ENCODE peak calls at places on chromosome 2, in nine cellular contexts. One of them, this sample, is unnamed. For H3K4me1, the result is how much of the 10 kb centered on the place peaks cover.

GRCh38 chr2:3587432-3587831 is 7.5 kb upstream of the COLEC11 start:
- DNase-seq in Peyer's patch: no peak
- DNase-seq in A549: peak
- DNase-seq in stomach: no peak
- DNase-seq in gastrocnemius medialis: no peak
- DNase-seq in K562: no peak
- DNase-seq in HepG2: peak
- DNase-seq in HCT116: no peak
- DNase-seq in breast epithelium: no peak
- DNase-seq in this sample: no peak

GRCh38 chr2:20198001-20198400 is 26.9 kb downstream of the SDC1 start:
- DNase-seq in A549: no peak
- DNase-seq in stomach: peak
- DNase-seq in K562: no peak
- DNase-seq in gastrocnemius medialis: no peak
- DNase-seq in Peyer's patch: peak
- DNase-seq in HepG2: no peak
- DNase-seq in HCT116: no peak
- DNase-seq in breast epithelium: no peak
- DNase-seq in this sample: no peak

GRCh38 chr2:103172821-103173220 is 411.0 kb downstream of the TMEM182 start:
- DNase-seq in HCT116: no peak
- DNase-seq in A549: no peak
- DNase-seq in Peyer's patch: no peak
- DNase-seq in HepG2: no peak
- DNase-seq in K562: no peak
- DNase-seq in stomach: no peak
- DNase-seq in breast epithelium: no peak
- DNase-seq in gastrocnemius medialis: no peak
- DNase-seq in this sample: no peak

GRCh38 chr2:213107728-213108127 is 43.7 kb downstream of the IKZF2 start:
- DNase-seq in HepG2: no peak
- DNase-seq in Peyer's patch: no peak
- DNase-seq in stomach: no peak
- DNase-seq in HCT116: no peak
- DNase-seq in breast epithelium: no peak
- DNase-seq in K562: no peak
- DNase-seq in gastrocnemius medialis: no peak
- DNase-seq in A549: no peak
- DNase-seq in this sample: no peak

GRCh38 chr2:239160226-239161143 is 240.3 kb downstream of the HDAC4 start:
- DNase-seq in K562: no peak
- DNase-seq in A549: no peak
- DNase-seq in breast epithelium: no peak
- DNase-seq in HCT116: no peak
- DNase-seq in stomach: peak
- DNase-seq in HepG2: no peak
- DNase-seq in Peyer's patch: peak
- DNase-seq in gastrocnemius medialis: no peak
- DNase-seq in this sample: peak

GRCh38 chr2:223723954-223724411 is 113.4 kb downstream of the AP1S3 start:
- DNase-seq in gastrocnemius medialis: no peak
- DNase-seq in stomach: no peak
- DNase-seq in K562: peak
- DNase-seq in A549: peak
- DNase-seq in HepG2: no peak
- DNase-seq in breast epithelium: no peak
- DNase-seq in HCT116: no peak
- DNase-seq in Peyer's patch: no peak
- DNase-seq in this sample: peak

GRCh38 chr2:221562226-221562625 is 9.9 kb downstream of the EPHA4 start:
- DNase-seq in stomach: no peak
- DNase-seq in HCT116: no peak
- DNase-seq in HepG2: no peak
- DNase-seq in K562: no peak
- DNase-seq in gastrocnemius medialis: no peak
- DNase-seq in Peyer's patch: no peak
- DNase-seq in A549: no peak
- DNase-seq in breast epithelium: no peak
- DNase-seq in this sample: no peak

GRCh38 chr2:77268626-77269025 is 253.6 kb downstream of the LRRTM4 start:
- DNase-seq in gastrocnemius medialis: no peak
- DNase-seq in HepG2: no peak
- DNase-seq in HCT116: no peak
- DNase-seq in stomach: no peak
- DNase-seq in A549: no peak
- DNase-seq in K562: no peak
- DNase-seq in Peyer's patch: no peak
- DNase-seq in breast epithelium: no peak
- DNase-seq in this sample: no peak

GRCh38 chr2:235468978-235469694 is 24.7 kb upstream of the AGAP1 start:
- DNase-seq in stomach: peak
- DNase-seq in HCT116: peak
- DNase-seq in HepG2: no peak
- DNase-seq in breast epithelium: peak
- DNase-seq in Peyer's patch: no peak
- DNase-seq in gastrocnemius medialis: peak
- DNase-seq in A549: peak
- DNase-seq in K562: no peak
- DNase-seq in this sample: no peak

GRCh38 chr2:105886029-105886454 is 141.3 kb downstream of the NCK2 start:
- DNase-seq in HCT116: no peak
- DNase-seq in breast epithelium: no peak
- DNase-seq in stomach: no peak
- DNase-seq in A549: no peak
- DNase-seq in Peyer's patch: no peak
- DNase-seq in gastrocnemius medialis: no peak
- DNase-seq in K562: no peak
- DNase-seq in HepG2: no peak
- DNase-seq in this sample: no peak

GRCh38 chr2:212994976-212995375 is 156.4 kb downstream of the IKZF2 start:
- DNase-seq in K562: no peak
- DNase-seq in Peyer's patch: no peak
- DNase-seq in stomach: no peak
- DNase-seq in HepG2: no peak
- DNase-seq in HCT116: no peak
- DNase-seq in gastrocnemius medialis: no peak
- DNase-seq in A549: no peak
- DNase-seq in breast epithelium: no peak
- DNase-seq in this sample: no peak

GRCh38 chr2:146481629-146482028 is 1363.2 kb upstream of the ACVR2A start:
- DNase-seq in gastrocnemius medialis: no peak
- DNase-seq in A549: no peak
- DNase-seq in Peyer's patch: no peak
- DNase-seq in K562: no peak
- DNase-seq in HepG2: no peak
- DNase-seq in HCT116: no peak
- DNase-seq in stomach: no peak
- DNase-seq in breast epithelium: no peak
- DNase-seq in this sample: no peak

GRCh38 chr2:8457092-8457481 is 224.8 kb upstream of the ID2 start:
- DNase-seq in K562: peak
- DNase-seq in breast epithelium: no peak
- DNase-seq in gastrocnemius medialis: no peak
- DNase-seq in Peyer's patch: peak
- DNase-seq in stomach: peak
- DNase-seq in HCT116: no peak
- DNase-seq in HepG2: no peak
- DNase-seq in A549: no peak
- DNase-seq in this sample: no peak

GRCh38 chr2:16258350-16258749 is 318.0 kb downstream of the MYCN start:
- DNase-seq in stomach: no peak
- DNase-seq in Peyer's patch: no peak
- DNase-seq in HCT116: no peak
- DNase-seq in HepG2: no peak
- DNase-seq in breast epithelium: no peak
- DNase-seq in K562: no peak
- DNase-seq in A549: no peak
- DNase-seq in gastrocnemius medialis: no peak
- DNase-seq in this sample: no peak

GRCh38 chr2:236636714-236637485 is 67.3 kb downstream of the ACKR3 start:
- DNase-seq in HCT116: no peak
- DNase-seq in HepG2: no peak
- DNase-seq in A549: no peak
- DNase-seq in gastrocnemius medialis: no peak
- DNase-seq in stomach: no peak
- DNase-seq in Peyer's patch: peak
- DNase-seq in K562: no peak
- DNase-seq in breast epithelium: peak
- DNase-seq in this sample: peak

GRCh38 chr2:12803616-12804015 is 86.9 kb downstream of the TRIB2 start:
- DNase-seq in HCT116: no peak
- DNase-seq in K562: no peak
- DNase-seq in stomach: no peak
- DNase-seq in Peyer's patch: no peak
- DNase-seq in gastrocnemius medialis: no peak
- DNase-seq in HepG2: no peak
- DNase-seq in breast epithelium: no peak
- DNase-seq in A549: no peak
- DNase-seq in this sample: no peak

GRCh38 chr2:136486115-136486514 is 279.2 kb upstream of the THSD7B start:
- DNase-seq in stomach: no peak
- DNase-seq in HCT116: no peak
- DNase-seq in Peyer's patch: no peak
- DNase-seq in A549: no peak
- DNase-seq in gastrocnemius medialis: no peak
- DNase-seq in K562: no peak
- DNase-seq in breast epithelium: no peak
- DNase-seq in HepG2: no peak
- DNase-seq in this sample: no peak

GRCh38 chr2:48566582-48566981 is 36.6 kb downstream of the STON1 start:
- DNase-seq in breast epithelium: no peak
- DNase-seq in A549: peak
- DNase-seq in K562: no peak
- DNase-seq in Peyer's patch: no peak
- DNase-seq in stomach: no peak
- DNase-seq in HepG2: peak
- DNase-seq in gastrocnemius medialis: no peak
- DNase-seq in HCT116: no peak
- DNase-seq in this sample: no peak

DNA sequence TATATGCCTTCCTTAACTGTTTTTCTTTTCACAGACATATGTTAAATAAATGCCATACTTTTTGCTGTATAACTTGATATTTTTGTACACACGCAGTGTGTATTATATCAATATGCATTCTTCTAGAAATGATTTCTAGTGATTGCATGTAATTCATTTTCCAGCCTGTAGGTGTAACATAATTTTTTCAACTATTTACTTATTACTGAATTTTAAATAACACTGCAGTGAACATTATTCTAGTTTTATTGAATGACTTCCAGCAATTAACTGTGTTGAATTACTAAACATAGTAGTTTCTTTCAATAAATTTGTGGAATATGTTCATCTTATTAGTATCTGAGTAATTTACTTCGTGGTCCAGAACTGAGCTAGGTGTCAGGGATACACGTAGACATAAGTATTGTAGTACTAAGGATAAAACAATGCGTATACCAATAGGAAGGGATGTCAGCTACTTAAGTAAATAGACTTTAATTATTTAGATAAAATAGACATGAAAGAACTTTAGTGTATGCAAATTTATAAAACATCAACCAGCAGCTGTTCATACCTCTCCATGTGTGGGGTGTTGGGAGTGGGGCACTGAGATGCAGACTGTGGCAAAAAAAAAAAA is 28.0 kb downstream of the TANC1 start:
- DNase-seq in Peyer's patch: no peak
- DNase-seq in breast epithelium: no peak
- DNase-seq in gastrocnemius medialis: no peak
- DNase-seq in HCT116: no peak
- DNase-seq in HepG2: no peak
- DNase-seq in stomach: no peak
- DNase-seq in A549: no peak
- DNase-seq in K562: no peak
- DNase-seq in this sample: no peak
- TF ChIP-seq CTCF in Peyer's patch: no peak
- TF ChIP-seq CTCF in breast epithelium: peak
- TF ChIP-seq CTCF in gastrocnemius medialis: no peak
- TF ChIP-seq CTCF in HCT116: no peak
- TF ChIP-seq CTCF in HepG2: no peak
- TF ChIP-seq CTCF in stomach: no peak
- TF ChIP-seq CTCF in A549: no peak
- TF ChIP-seq CTCF in K562: no peak
- TF ChIP-seq CTCF in this sample: peak

GRCh38 chr2:26184555-26185303 is 11.8 kb downstream of the GAREM2 start:
- DNase-seq in gastrocnemius medialis: no peak
- DNase-seq in A549: peak
- DNase-seq in K562: peak
- DNase-seq in HepG2: no peak
- DNase-seq in Peyer's patch: peak
- DNase-seq in HCT116: peak
- DNase-seq in breast epithelium: no peak
- DNase-seq in stomach: peak
- DNase-seq in this sample: peak
- TF ChIP-seq POLR2A in gastrocnemius medialis: no peak
- TF ChIP-seq POLR2A in A549: peak
- TF ChIP-seq POLR2A in K562: no peak
- TF ChIP-seq POLR2A in HepG2: no peak
- TF ChIP-seq POLR2A in Peyer's patch: no peak
- TF ChIP-seq POLR2A in HCT116: no peak
- TF ChIP-seq POLR2A in breast epithelium: no peak
- TF ChIP-seq POLR2A in stomach: no peak
- TF ChIP-seq POLR2A in this sample: no peak

GRCh38 chr2:144998435-144998834 is 478.5 kb upstream of the ZEB2 start:
- DNase-seq in gastrocnemius medialis: no peak
- DNase-seq in K562: no peak
- DNase-seq in A549: no peak
- DNase-seq in HepG2: no peak
- DNase-seq in breast epithelium: no peak
- DNase-seq in HCT116: no peak
- DNase-seq in stomach: no peak
- DNase-seq in Peyer's patch: no peak
- DNase-seq in this sample: no peak
- H3K4me1 ChIP-seq in gastrocnemius medialis: under half
- H3K4me1 ChIP-seq in K562: under half
- H3K4me1 ChIP-seq in A549: under half
- H3K4me1 ChIP-seq in HepG2: under half
- H3K4me1 ChIP-seq in breast epithelium: under half
- H3K4me1 ChIP-seq in HCT116: under half
- H3K4me1 ChIP-seq in stomach: under half
- H3K4me1 ChIP-seq in Peyer's patch: under half
- H3K4me1 ChIP-seq in this sample: under half

DNA sequence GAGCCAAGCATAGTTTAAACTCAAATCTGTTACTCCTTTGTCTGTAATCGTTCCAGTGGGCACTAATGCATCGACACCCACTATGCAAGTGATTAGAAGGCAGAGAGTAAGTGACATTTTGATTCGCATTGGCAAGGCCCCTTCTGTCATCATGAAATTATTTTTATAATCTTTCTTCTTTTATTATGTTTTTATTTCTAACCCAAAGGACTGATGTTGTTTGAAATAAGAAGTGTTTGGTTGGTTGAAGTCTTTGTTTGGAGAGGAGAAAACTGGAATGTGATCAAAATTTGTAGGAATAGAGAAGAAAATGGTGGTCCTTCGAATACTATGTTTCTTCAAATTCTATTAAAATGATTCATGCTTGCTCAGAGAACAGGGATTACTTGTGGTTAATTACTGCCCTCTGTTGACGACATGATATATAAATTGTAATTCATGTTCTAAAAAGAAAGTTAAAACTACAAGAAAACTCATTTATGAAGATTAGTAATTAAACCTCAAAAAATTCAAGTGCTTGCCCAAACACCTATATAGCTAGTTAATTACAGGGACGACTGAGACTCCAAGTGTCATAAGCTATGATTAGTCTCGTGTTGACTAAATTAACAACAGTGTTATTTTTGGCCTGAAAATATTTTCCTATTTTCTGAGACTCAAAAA is 26.4 kb upstream of the TFPI start:
- DNase-seq in stomach: no peak
- DNase-seq in breast epithelium: no peak
- DNase-seq in HepG2: peak
- DNase-seq in HCT116: peak
- DNase-seq in A549: peak
- DNase-seq in gastrocnemius medialis: no peak
- DNase-seq in K562: peak
- DNase-seq in Peyer's patch: no peak
- DNase-seq in this sample: no peak
- TF ChIP-seq CTCF in stomach: peak
- TF ChIP-seq CTCF in breast epithelium: peak
- TF ChIP-seq CTCF in HepG2: peak
- TF ChIP-seq CTCF in HCT116: peak
- TF ChIP-seq CTCF in A549: peak
- TF ChIP-seq CTCF in gastrocnemius medialis: peak
- TF ChIP-seq CTCF in K562: peak
- TF ChIP-seq CTCF in Peyer's patch: peak
- TF ChIP-seq CTCF in this sample: peak

This sample was measured in testis.